ENCODE peak calls at places on chromosome 19, in nine cellular contexts. G is NCI-H2171, P is ELR, B is endodermal cell, D is foreskin fibroblast, E is mammary epithelial cell, U is brain microvascular endothelial cell, Z is HT1080, C is tibial nerve. T is an unnamed sample.

GRCh38 chr19:31676271-31677004 is 327.2 kb upstream of the TSHZ3 start:
- DNase-seq in G (no peak), P (no peak), B (peak), D (no peak), E (peak), U (no peak), Z (peak), C (no peak), T (no peak)

GRCh38 chr19:16373539-16373938 is 48.9 kb downstream of the KLF2 start:
- DNase-seq in G (no peak), P (peak), B (no peak), D (peak), E (no peak), U (peak), Z (no peak), C (peak), T (no peak)

GRCh38 chr19:42048992-42049391 is 21.0 kb downstream of the GRIK5 start:
- DNase-seq in G (no peak), P (no peak), B (no peak), D (no peak), E (no peak), U (no peak), Z (peak), C (no peak), T (no peak)

GRCh38 chr19:14550201-14550754 is 20.9 kb downstream of the TECR start:
- DNase-seq in G (no peak), P (no peak), B (no peak), D (no peak), E (peak), U (no peak), Z (no peak), C (no peak), T (no peak)

GRCh38 chr19:40671404-40671803 is 19.0 kb downstream of the NUMBL start:
- DNase-seq in G (no peak), P (no peak), B (no peak), D (no peak), E (no peak), U (no peak), Z (no peak), C (no peak), T (no peak)

GRCh38 chr19:3336680-3337523 is 29.5 kb upstream of the NFIC start:
- DNase-seq in G (peak), P (no peak), B (no peak), D (peak), E (no peak), U (no peak), Z (no peak), C (peak), T (peak)

GRCh38 chr19:14954071-14954655 is 12.9 kb downstream of the OR7C2 start:
- DNase-seq in G (no peak), P (no peak), B (peak), D (no peak), E (peak), U (no peak), Z (no peak), C (no peak), T (no peak)

GRCh38 chr19:49475995-49476880 is 2.2 kb downstream of the FLT3LG start:
- DNase-seq in G (no peak), P (peak), B (peak), D (no peak), E (no peak), U (no peak), Z (no peak), C (no peak), T (no peak)

GRCh38 chr19:4911786-4912672 is 2.7 kb downstream of the UHRF1 start:
- DNase-seq in G (no peak), P (peak), B (peak), D (peak), E (peak), U (peak), Z (peak), C (peak), T (peak)

GRCh38 chr19:39411006-39411831 is 1.2 kb upstream of the PLEKHG2 start:
- DNase-seq in G (no peak), P (no peak), B (peak), D (peak), E (peak), U (peak), Z (no peak), C (peak), T (no peak)

GRCh38 chr19:34994643-34995471 is 5.3 kb upstream of the GRAMD1A start:
- DNase-seq in G (no peak), P (no peak), B (peak), D (no peak), E (no peak), U (no peak), Z (no peak), C (no peak), T (no peak)

GRCh38 chr19:54162241-54162805 is 2.8 kb upstream of the LENG1 start:
- DNase-seq in G (no peak), P (peak), B (peak), D (peak), E (peak), U (peak), Z (no peak), C (peak), T (peak)

GRCh38 chr19:10045371-10045770 is 32.1 kb downstream of the RDH8 start:
- DNase-seq in G (no peak), P (no peak), B (no peak), D (no peak), E (no peak), U (no peak), Z (peak), C (no peak), T (no peak)

GRCh38 chr19:5048727-5049553 is 80.0 kb downstream of the KDM4B start:
- DNase-seq in G (no peak), P (peak), B (no peak), D (peak), E (no peak), U (peak), Z (no peak), C (no peak), T (no peak)

GRCh38 chr19:46654621-46655152 is 6.3 kb downstream of the DACT3 start:
- DNase-seq in G (no peak), P (no peak), B (peak), D (no peak), E (no peak), U (no peak), Z (no peak), C (no peak), T (no peak)

GRCh38 chr19:41998246-41999020 is 4.4 kb upstream of the ATP1A3 start:
- DNase-seq in G (peak), P (peak), B (peak), D (peak), E (no peak), U (peak), Z (no peak), C (no peak), T (no peak)

GRCh38 chr19:5652261-5652660 is 28.1 kb downstream of the MICOS13 start:
- DNase-seq in G (no peak), P (no peak), B (no peak), D (no peak), E (no peak), U (no peak), Z (no peak), C (no peak), T (no peak)

GRCh38 chr19:41551212-41551610 is 24.8 kb upstream of the CEACAM21 start:
- DNase-seq in G (no peak), P (no peak), B (no peak), D (no peak), E (no peak), U (no peak), Z (no peak), C (no peak), T (no peak)

GRCh38 chr19:56097306-56097705 is 23.8 kb downstream of the ZNF787 start:
- DNase-seq in G (no peak), P (no peak), B (no peak), D (no peak), E (no peak), U (no peak), Z (no peak), C (no peak), T (no peak)

GRCh38 chr19:18771328-18772242 is 19.5 kb downstream of the COMP start:
- DNase-seq in G (no peak), P (peak), B (peak), D (no peak), E (no peak), U (no peak), Z (no peak), C (no peak), T (no peak)

GRCh38 chr19:36110487-36111199 is at the start of gene OVOL3:
- DNase-seq in G (no peak), P (no peak), B (peak), D (no peak), E (no peak), U (no peak), Z (no peak), C (no peak), T (no peak)

GRCh38 chr19:17405250-17406038 is at the start of gene BST2:
- DNase-seq in G (no peak), P (peak), B (peak), D (no peak), E (no peak), U (peak), Z (peak), C (peak), T (no peak)

GRCh38 chr19:6480843-6481415 is 658 bp downstream of the DENND1C start:
- DNase-seq in G (no peak), P (no peak), B (no peak), D (no peak), E (no peak), U (no peak), Z (no peak), C (no peak), T (no peak)

GRCh38 chr19:53892981-53893325 is 11.0 kb downstream of the PRKCG start:
- DNase-seq in G (no peak), P (peak), B (peak), D (no peak), E (no peak), U (no peak), Z (no peak), C (no peak), T (no peak)

GRCh38 chr19:277131-277530 is 14.1 kb downstream of the PLPP2 start:
- DNase-seq in G (no peak), P (no peak), B (no peak), D (no peak), E (no peak), U (no peak), Z (no peak), C (no peak), T (no peak)

GRCh38 chr19:4506449-4507149 is 11.7 kb downstream of the PLIN4 start:
- DNase-seq in G (no peak), P (peak), B (no peak), D (peak), E (peak), U (peak), Z (peak), C (no peak), T (no peak)

GRCh38 chr19:6464070-6464873 is at the start of gene CRB3:
- DNase-seq in G (peak), P (no peak), B (peak), D (no peak), E (peak), U (no peak), Z (no peak), C (no peak), T (no peak)

GRCh38 chr19:11611730-11612129 is 14.4 kb downstream of the ZNF627 start:
- DNase-seq in G (no peak), P (no peak), B (no peak), D (no peak), E (no peak), U (no peak), Z (no peak), C (no peak), T (no peak)

GRCh38 chr19:28694812-28695211 is 518.1 kb downstream of the UQCRFS1 start:
- DNase-seq in G (no peak), P (peak), B (no peak), D (no peak), E (peak), U (no peak), Z (peak), C (no peak), T (no peak)

GRCh38 chr19:41436664-41436951 is 3.1 kb downstream of the DMAC2 start:
- DNase-seq in G (no peak), P (no peak), B (peak), D (no peak), E (no peak), U (no peak), Z (no peak), C (no peak), T (no peak)

T was measured in omental fat pad.